ENCODE peak calls at places on chromosome 6, in five cellular contexts. O is cardiac muscle cell, B is ovary, P is GM12878, K is dorsolateral prefrontal cortex. V is an unnamed sample. For H3K27me3, the result is how much of the 10 kb centered on the place peaks cover.

GRCh38 chr6:132730560-132730959 is 16.7 kb upstream of the VNN1 start:
- DNase-seq in B (no peak), K (no peak), P (no peak), O (no peak), V (no peak)

GRCh38 chr6:56004421-56004820 is 129.0 kb upstream of the BMP5 start:
- DNase-seq in P (no peak), B (no peak), O (no peak), K (no peak), V (no peak)

GRCh38 chr6:168180548-168181011 is 101.6 kb upstream of the FRMD1 start:
- DNase-seq in K (no peak), O (no peak), P (peak), B (no peak), V (peak)

GRCh38 chr6:232896-233640 is 59.2 kb upstream of the DUSP22 start:
- DNase-seq in O (no peak), B (no peak), P (no peak), K (no peak), V (no peak)

GRCh38 chr6:35062676-35063574 is 78.2 kb downstream of the TCP11 start:
- DNase-seq in P (no peak), B (no peak), K (no peak), O (no peak), V (no peak)

GRCh38 chr6:16324622-16325225 is 86.3 kb downstream of the GMPR start:
- DNase-seq in K (peak), B (no peak), O (no peak), P (no peak), V (peak)

GRCh38 chr6:142359271-142359960 is 57.6 kb downstream of the ADGRG6 start:
- DNase-seq in B (no peak), O (no peak), P (no peak), K (no peak), V (no peak)

GRCh38 chr6:121780325-121781313 is 345.2 kb downstream of the GJA1 start:
- DNase-seq in K (no peak), B (peak), O (no peak), P (no peak), V (no peak)

GRCh38 chr6:20946890-20947289 is 412.6 kb downstream of the CDKAL1 start:
- DNase-seq in K (no peak), P (no peak), B (no peak), O (no peak), V (no peak)

GRCh38 chr6:54801669-54802068 is 44.9 kb upstream of the FAM83B start:
- DNase-seq in K (no peak), P (no peak), B (no peak), O (no peak), V (no peak)

GRCh38 chr6:80280258-80281010 is 174.0 kb downstream of the BCKDHB start:
- DNase-seq in B (no peak), K (no peak), O (no peak), P (no peak), V (no peak)

GRCh38 chr6:149950423-149950822 is 8.6 kb downstream of the ULBP2 start:
- DNase-seq in K (no peak), B (no peak), P (no peak), O (no peak), V (no peak)
- H3K27me3 ChIP-seq in K (half or more), B (under half), P (under half), O (half or more), V (half or more)

DNA sequence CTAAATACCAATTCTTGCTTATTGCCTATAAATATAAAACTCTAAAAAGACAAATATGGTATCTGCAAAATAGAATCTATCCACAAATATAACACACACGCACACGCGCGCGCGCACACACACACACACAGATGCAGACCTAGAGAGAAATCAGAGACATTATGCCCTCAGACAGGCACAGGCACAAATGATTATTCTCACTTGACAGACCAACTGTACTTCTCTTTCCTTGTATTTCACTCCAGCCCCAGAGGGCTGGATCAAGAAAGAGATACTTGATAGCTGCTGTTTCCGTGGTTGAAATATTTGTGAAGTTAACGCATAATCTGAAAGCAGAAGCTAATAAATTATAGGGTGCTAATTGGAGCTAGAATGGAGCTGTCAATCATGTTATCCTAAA is 11.4 kb downstream of the VGLL2 start:
- DNase-seq in P (no peak), B (no peak), K (no peak), O (no peak), V (no peak)
- H3K27me3 ChIP-seq in P (under half), B (under half), K (half or more), O (half or more), V (under half)

DNA sequence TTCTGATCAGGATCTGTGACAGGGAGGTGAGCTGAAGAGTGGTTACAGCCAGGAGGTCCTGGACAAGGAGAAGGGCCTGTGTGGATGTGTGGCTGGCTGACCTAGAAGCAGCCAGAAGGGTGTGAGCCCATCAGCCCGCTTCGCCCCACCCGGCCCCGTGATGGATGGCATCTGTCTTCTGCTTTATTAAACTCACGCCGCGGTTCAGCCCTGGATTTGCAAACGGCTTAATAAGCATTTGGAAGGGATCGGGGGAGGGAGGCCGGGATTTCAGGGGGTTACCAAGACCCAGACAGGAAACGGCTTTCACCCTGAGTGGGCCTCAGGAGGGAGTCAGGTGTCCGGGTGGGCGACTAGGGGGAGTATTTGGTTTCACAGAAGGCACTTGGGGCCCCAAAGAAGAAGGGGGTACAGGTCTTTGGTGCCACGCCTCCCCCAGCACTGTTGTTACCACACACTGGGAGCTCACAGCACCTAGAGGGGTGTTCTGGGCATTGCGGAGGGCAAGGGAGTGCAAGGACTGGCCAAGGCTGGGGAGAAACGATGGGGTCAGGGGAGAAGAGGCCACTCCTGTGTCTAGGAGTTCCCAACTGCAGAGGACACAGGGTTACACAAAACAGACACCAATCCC is 53.8 kb upstream of the FOXP4 start:
- DNase-seq in O (no peak), B (no peak), P (no peak), K (no peak), V (peak)
- H3K27me3 ChIP-seq in O (under half), B (under half), P (under half), K (under half), V (half or more)

GRCh38 chr6:150145830-150146229 is 3.0 kb downstream of the PPP1R14C start:
- DNase-seq in B (no peak), P (no peak), O (no peak), K (no peak), V (no peak)
- H3K27me3 ChIP-seq in B (under half), P (under half), O (under half), K (under half), V (half or more)

GRCh38 chr6:31228484-31228883 is 43.4 kb downstream of the HLA-C start:
- DNase-seq in K (no peak), B (no peak), P (no peak), O (no peak), V (no peak)
- H3K27me3 ChIP-seq in K (under half), B (under half), P (under half), O (under half), V (under half)

DNA sequence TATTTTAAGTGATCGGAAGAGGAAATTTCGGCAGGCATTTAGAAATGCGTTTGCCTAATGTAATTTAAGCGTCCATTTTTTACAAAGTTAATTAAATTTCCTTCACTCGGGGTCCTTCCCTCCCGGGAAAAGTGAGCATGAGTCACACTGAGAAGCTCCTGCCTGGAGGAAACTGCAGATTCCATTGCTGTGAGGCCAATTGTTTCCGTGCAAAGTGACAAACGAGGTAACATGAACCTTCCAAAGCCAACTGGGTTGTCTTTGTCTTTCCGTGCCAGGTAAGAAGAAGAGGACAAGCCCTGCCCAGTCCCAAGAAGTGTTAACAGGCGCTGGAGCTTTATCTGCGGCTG is 61.2 kb upstream of the HDDC2 start:
- DNase-seq in P (no peak), B (no peak), K (no peak), O (no peak), V (peak)
- H3K27me3 ChIP-seq in P (under half), B (under half), K (under half), O (under half), V (under half)

V was measured in GM23338.